ENCODE peak calls at places on chromosomes 16 and 17, in four cellular contexts. One of them, this sample, is unnamed.
A peak's percentile ranks its signal among the peaks of the same experiment; 100 is the strongest.

GRCh38 chr17:48510761-48511604 is 19.8 kb downstream of the HOXB1 start:
- DNase-seq in A549: no peak
- DNase-seq in HepG2: no peak
- DNase-seq in K562: no peak
- DNase-seq in this sample: no peak

GRCh38 chr17:6279659-6280058 is 155.3 kb downstream of the AIPL1 start:
- DNase-seq in HepG2: peak; percentile 38
- DNase-seq in K562: no peak
- DNase-seq in A549: peak; percentile 51
- DNase-seq in this sample: peak; percentile 81

GRCh38 chr17:41907185-41907556 is 11.6 kb downstream of the ACLY start:
- DNase-seq in HepG2: no peak
- DNase-seq in K562: no peak
- DNase-seq in A549: peak; percentile 86
- DNase-seq in this sample: no peak

GRCh38 chr17:149897-150575 is 12.7 kb downstream of the SCGB1C2 start:
- DNase-seq in A549: no peak
- DNase-seq in HepG2: no peak
- DNase-seq in K562: no peak
- DNase-seq in this sample: no peak

GRCh38 chr17:29138184-29138955 is 41.8 kb downstream of the MYO18A start:
- DNase-seq in K562: no peak
- DNase-seq in A549: no peak
- DNase-seq in HepG2: no peak
- DNase-seq in this sample: no peak

GRCh38 chr17:74525781-74526288 is 5.4 kb downstream of the CD300LB start:
- DNase-seq in A549: no peak
- DNase-seq in HepG2: no peak
- DNase-seq in K562: no peak
- DNase-seq in this sample: no peak

GRCh38 chr17:17385502-17385901 is 82.3 kb downstream of the NT5M start:
- DNase-seq in A549: no peak
- DNase-seq in K562: no peak
- DNase-seq in HepG2: no peak
- DNase-seq in this sample: no peak

GRCh38 chr16:66881014-66881417 is 701 bp downstream of the PDP2 start:
- DNase-seq in HepG2: no peak
- DNase-seq in K562: peak; percentile 40
- DNase-seq in A549: no peak
- DNase-seq in this sample: no peak

GRCh38 chr17:17087424-17088103 is 45.3 kb downstream of the MPRIP start:
- DNase-seq in HepG2: no peak
- DNase-seq in A549: no peak
- DNase-seq in K562: no peak
- DNase-seq in this sample: no peak

GRCh38 chr16:85216522-85217375 is 104.5 kb upstream of the CIBAR2 start:
- DNase-seq in HepG2: no peak
- DNase-seq in K562: peak; percentile 80
- DNase-seq in A549: no peak
- DNase-seq in this sample: no peak

GRCh38 chr16:85222151-85222863 is 110.0 kb upstream of the CIBAR2 start:
- DNase-seq in HepG2: no peak
- DNase-seq in K562: no peak
- DNase-seq in A549: no peak
- DNase-seq in this sample: no peak

GRCh38 chr16:85221810-85222150 is 109.5 kb upstream of the CIBAR2 start:
- DNase-seq in K562: no peak
- DNase-seq in HepG2: no peak
- DNase-seq in A549: no peak
- DNase-seq in this sample: no peak

GRCh38 chr16:85221081-85221809 is 109.0 kb upstream of the CIBAR2 start:
- DNase-seq in A549: no peak
- DNase-seq in HepG2: no peak
- DNase-seq in K562: no peak
- DNase-seq in this sample: no peak

GRCh38 chr16:85220125-85220839 is 108.0 kb upstream of the CIBAR2 start:
- DNase-seq in HepG2: peak; percentile 22
- DNase-seq in A549: no peak
- DNase-seq in K562: no peak
- DNase-seq in this sample: no peak
- TF ChIP-seq ESRRA in HepG2: no peak
- TF ChIP-seq ESRRA in A549: no peak
- TF ChIP-seq ESRRA in K562: no peak
- TF ChIP-seq ESRRA in this sample: no peak

DNA sequence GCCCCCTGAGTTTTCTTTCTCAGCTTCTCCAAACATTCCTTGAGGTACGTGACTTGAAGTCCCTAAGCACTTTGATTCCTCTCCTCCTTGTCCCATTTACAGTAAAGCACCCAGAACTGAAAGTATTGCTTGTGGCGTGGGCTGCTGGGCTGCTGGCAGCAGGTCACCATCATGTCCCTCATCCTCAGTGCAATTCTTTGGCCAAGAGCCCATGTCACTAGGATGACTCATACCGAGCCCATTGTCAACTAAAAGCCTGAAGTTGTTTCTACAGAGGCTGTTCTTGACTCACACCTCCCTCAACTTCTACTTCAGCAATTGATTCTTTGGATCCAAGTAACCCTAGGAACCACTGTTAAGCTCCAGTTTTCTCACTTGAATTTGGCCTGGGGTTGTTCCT is 54.3 kb downstream of the KPNA2 start:
- DNase-seq in K562: no peak
- DNase-seq in A549: peak; percentile 55
- DNase-seq in HepG2: peak; percentile 80
- DNase-seq in this sample: no peak
- TF ChIP-seq HMGXB4 in K562: no peak
- TF ChIP-seq HMGXB4 in A549: no peak
- TF ChIP-seq HMGXB4 in HepG2: no peak
- TF ChIP-seq HMGXB4 in this sample: no peak

GRCh38 chr17:72119280-72119962 is 1.4 kb upstream of the SOX9 start:
- DNase-seq in K562: no peak
- DNase-seq in A549: no peak
- DNase-seq in HepG2: no peak
- DNase-seq in this sample: no peak

GRCh38 chr17:72122002-72122310 is 1.1 kb downstream of the SOX9 start:
- DNase-seq in HepG2: no peak
- DNase-seq in A549: no peak
- DNase-seq in K562: no peak
- DNase-seq in this sample: no peak

GRCh38 chr17:72121164-72122001 is 563 bp downstream of the SOX9 start:
- DNase-seq in HepG2: no peak
- DNase-seq in K562: no peak
- DNase-seq in A549: peak; percentile 64
- DNase-seq in this sample: peak; percentile 60

GRCh38 chr17:72119963-72120877 is 600 bp upstream of the SOX9 start:
- DNase-seq in A549: no peak
- DNase-seq in HepG2: peak; percentile 79
- DNase-seq in K562: no peak
- DNase-seq in this sample: peak; percentile 46

GRCh38 chr17:72120878-72121163 is at the start of gene SOX9:
- DNase-seq in HepG2: peak; percentile 98
- DNase-seq in K562: no peak
- DNase-seq in A549: peak; percentile 96
- DNase-seq in this sample: peak; percentile 89
- TF ChIP-seq ESRRA in HepG2: no peak
- TF ChIP-seq ESRRA in K562: no peak
- TF ChIP-seq ESRRA in A549: no peak
- TF ChIP-seq ESRRA in this sample: no peak

GRCh38 chr16:73299349-73299748 is 251.4 kb upstream of the ZFHX3 start:
- DNase-seq in HepG2: no peak
- DNase-seq in A549: no peak
- DNase-seq in K562: no peak
- DNase-seq in this sample: no peak

GRCh38 chr16:73301984-73302383 is 254.1 kb upstream of the ZFHX3 start:
- DNase-seq in HepG2: no peak
- DNase-seq in A549: no peak
- DNase-seq in K562: no peak
- DNase-seq in this sample: no peak

GRCh38 chr16:73304008-73304814 is 256.3 kb upstream of the ZFHX3 start:
- DNase-seq in K562: no peak
- DNase-seq in HepG2: no peak
- DNase-seq in A549: no peak
- DNase-seq in this sample: no peak

GRCh38 chr16:73302942-73303341 is 255.0 kb upstream of the ZFHX3 start:
- DNase-seq in HepG2: no peak
- DNase-seq in A549: no peak
- DNase-seq in K562: no peak
- DNase-seq in this sample: no peak

DNA sequence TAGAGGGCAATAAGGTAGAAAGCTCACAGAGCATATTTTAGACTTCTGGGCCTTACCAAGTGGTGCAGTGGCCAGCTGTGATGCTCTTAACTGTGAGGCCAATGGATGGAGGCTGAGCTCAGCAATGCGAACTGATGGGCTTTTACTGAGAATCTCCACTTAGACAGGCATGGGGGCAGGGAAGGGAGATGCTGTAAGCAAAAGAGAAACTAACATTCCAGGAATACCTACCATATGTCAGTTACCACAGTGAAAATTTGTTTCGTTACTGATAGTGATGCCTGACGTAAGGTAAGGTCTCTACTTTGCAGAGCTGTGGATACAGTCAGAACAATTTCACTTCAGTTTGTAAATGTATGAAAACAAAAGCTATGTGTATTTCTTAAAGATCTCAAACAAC is 250.6 kb upstream of the ZFHX3 start:
- DNase-seq in A549: no peak
- DNase-seq in K562: no peak
- DNase-seq in HepG2: peak; percentile 9
- DNase-seq in this sample: no peak
- TF ChIP-seq HMGXB4 in A549: no peak
- TF ChIP-seq HMGXB4 in K562: no peak
- TF ChIP-seq HMGXB4 in HepG2: no peak
- TF ChIP-seq HMGXB4 in this sample: no peak

DNA sequence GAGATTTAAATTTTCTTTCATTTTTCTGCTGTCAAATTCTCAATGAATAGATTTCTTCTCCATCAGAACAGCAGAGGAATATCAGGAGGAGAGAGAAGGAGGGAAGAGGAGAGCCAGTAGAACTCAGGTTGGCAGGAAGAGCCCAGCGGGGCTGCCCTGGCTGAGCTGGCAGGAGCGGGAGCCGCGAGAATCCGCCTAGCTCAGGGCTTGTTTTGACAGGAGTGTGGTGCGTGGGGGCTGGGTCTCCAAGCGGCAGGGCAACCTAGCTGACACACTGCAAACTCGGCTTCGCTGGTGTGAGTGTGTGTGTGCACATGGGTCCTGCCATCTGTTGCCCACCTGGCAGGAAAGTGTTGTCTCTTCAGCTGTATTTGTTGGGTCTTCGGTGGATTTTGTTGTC is 27.9 kb upstream of the BCAR1 start:
- DNase-seq in HepG2: no peak
- DNase-seq in A549: no peak
- DNase-seq in K562: no peak
- DNase-seq in this sample: no peak
- TF ChIP-seq ESRRA in HepG2: no peak
- TF ChIP-seq ESRRA in A549: no peak
- TF ChIP-seq ESRRA in K562: no peak
- TF ChIP-seq ESRRA in this sample: no peak

GRCh38 chr17:73072254-73072962 is 20.1 kb downstream of the SLC39A11 start:
- DNase-seq in K562: no peak
- DNase-seq in HepG2: no peak
- DNase-seq in A549: no peak
- DNase-seq in this sample: no peak
- TF ChIP-seq HMGXB4 in K562: no peak
- TF ChIP-seq HMGXB4 in HepG2: no peak
- TF ChIP-seq HMGXB4 in A549: no peak
- TF ChIP-seq HMGXB4 in this sample: no peak

GRCh38 chr17:69043098-69043497 is 17.6 kb downstream of the ABCA9 start:
- DNase-seq in A549: no peak
- DNase-seq in HepG2: no peak
- DNase-seq in K562: no peak
- DNase-seq in this sample: no peak
- TF ChIP-seq ESRRA in A549: no peak
- TF ChIP-seq ESRRA in HepG2: no peak
- TF ChIP-seq ESRRA in K562: no peak
- TF ChIP-seq ESRRA in this sample: no peak

DNA sequence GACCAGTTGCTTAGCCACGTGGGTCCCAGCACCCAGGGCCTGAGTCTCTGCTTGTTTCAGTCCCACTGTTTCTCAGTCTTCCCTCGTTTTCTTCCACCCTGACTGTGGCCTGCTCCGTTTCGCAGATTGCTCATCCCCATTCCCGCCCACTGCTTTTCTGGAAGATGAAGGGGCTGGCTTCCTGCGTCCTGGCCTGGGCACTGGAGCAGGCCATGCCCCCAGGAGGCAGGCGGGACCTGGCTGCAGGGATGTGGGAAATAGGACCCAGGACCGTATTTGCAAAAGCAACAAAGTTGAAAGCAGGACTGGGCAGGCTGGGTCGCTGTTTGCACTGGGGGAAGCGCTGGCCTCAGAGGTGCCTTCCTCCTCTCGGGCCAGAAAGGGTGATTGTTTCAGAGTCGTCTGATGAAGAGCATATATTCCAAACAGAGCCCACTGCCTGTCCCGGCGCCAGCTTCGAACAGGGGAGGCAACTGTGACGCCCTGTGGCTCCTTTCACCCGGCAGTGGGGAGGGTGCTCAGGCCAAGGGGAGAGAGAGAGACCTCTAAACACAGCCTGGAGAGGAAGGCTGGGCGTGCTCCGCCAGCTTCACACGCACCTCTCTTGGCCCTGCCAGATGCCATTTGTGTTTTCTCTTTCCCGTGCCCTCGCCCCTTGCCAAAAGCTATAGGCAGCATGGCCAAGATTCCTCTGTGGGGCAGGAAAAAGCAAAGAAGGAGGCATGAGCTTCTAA is 108.6 kb downstream of the CMIP start:
- DNase-seq in K562: no peak
- DNase-seq in A549: no peak
- DNase-seq in HepG2: peak; percentile 91
- DNase-seq in this sample: no peak
- TF ChIP-seq HMGXB4 in K562: no peak
- TF ChIP-seq HMGXB4 in A549: no peak
- TF ChIP-seq HMGXB4 in HepG2: peak; percentile 64
- TF ChIP-seq HMGXB4 in this sample: no peak

DNA sequence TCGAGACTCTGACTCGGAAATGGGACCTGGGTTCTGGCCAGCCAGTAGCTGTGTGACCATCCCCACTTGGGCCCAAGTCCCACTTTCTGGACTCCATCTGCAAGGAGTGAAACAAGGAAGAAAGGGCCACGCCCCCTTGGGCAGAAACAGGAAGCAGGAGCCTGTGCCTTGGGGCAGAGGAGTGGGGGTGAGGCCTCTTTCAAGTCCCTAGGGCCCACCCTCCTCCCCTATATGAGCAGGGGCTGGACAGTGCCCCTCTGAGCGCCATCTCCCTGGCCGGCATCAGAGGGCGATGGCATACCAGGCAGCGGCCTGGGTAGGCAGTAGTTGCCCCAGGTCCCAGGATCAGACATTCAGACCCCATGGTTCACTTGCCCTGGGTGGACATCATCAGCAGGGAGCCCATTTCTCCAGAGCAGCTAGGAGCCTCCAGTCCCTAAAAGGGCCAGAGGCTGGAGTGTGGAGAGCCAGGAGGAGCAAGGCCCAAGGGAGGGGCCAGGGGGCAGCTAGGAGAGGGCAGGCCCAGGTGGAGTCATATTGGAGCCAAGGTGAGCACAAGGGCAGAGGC is 7.1 kb downstream of the BCAR1 start:
- DNase-seq in K562: no peak
- DNase-seq in A549: no peak
- DNase-seq in HepG2: no peak
- DNase-seq in this sample: no peak
- TF ChIP-seq ESRRA in K562: no peak
- TF ChIP-seq ESRRA in A549: no peak
- TF ChIP-seq ESRRA in HepG2: peak; percentile 19
- TF ChIP-seq ESRRA in this sample: no peak